ENCODE peak calls at places on chromosomes 2 and 18, in nine cellular contexts. T, H, E, Z, Y, S, U, K and B are unnamed samples.

GRCh38 chr18:75074196-75075015 is 134.5 kb downstream of the PTGR3 start:
- DNase-seq in Z (no peak), E (no peak), U (no peak), K (no peak), S (no peak), H (no peak), Y (no peak), T (no peak), B (no peak)

GRCh38 chr2:120499784-120500495 is 154.0 kb downstream of the INHBB start:
- DNase-seq in U (no peak), Y (no peak), Z (no peak), K (no peak), E (no peak), T (no peak), S (no peak), H (peak), B (no peak)

GRCh38 chr2:83051538-83052192 is 1407.4 kb downstream of the SUCLG1 start:
- DNase-seq in K (no peak), U (no peak), H (no peak), T (no peak), S (no peak), Y (no peak), E (no peak), Z (no peak), B (no peak)

GRCh38 chr2:159903404-159904126 is 105.6 kb upstream of the CD302 start:
- DNase-seq in Y (no peak), Z (no peak), K (no peak), S (peak), U (peak), H (peak), E (no peak), T (no peak), B (peak)

GRCh38 chr2:40412456-40412855 is 39.4 kb downstream of the SLC8A1 start:
- DNase-seq in E (no peak), K (no peak), Z (no peak), S (no peak), T (no peak), U (no peak), H (no peak), Y (no peak), B (no peak)

GRCh38 chr18:22253676-22254075 is 84.3 kb downstream of the GATA6 start:
- DNase-seq in H (no peak), T (peak), Y (no peak), K (no peak), U (no peak), Z (peak), E (no peak), S (no peak), B (no peak)

GRCh38 chr2:235278771-235279355 is 215.0 kb upstream of the AGAP1 start:
- DNase-seq in Z (no peak), U (no peak), E (no peak), H (no peak), T (no peak), S (no peak), K (no peak), Y (no peak), B (no peak)

GRCh38 chr2:233060500-233061006 is 411 bp downstream of the INPP5D start:
- DNase-seq in Z (no peak), U (no peak), E (no peak), T (no peak), S (no peak), Y (no peak), K (no peak), H (no peak), B (no peak)

GRCh38 chr2:64295326-64296149 is 151.3 kb upstream of the PELI1 start:
- DNase-seq in Y (no peak), T (no peak), H (no peak), U (no peak), S (peak), E (no peak), Z (no peak), K (no peak), B (no peak)

GRCh38 chr18:56715121-56715520 is 64.0 kb downstream of the WDR7 start:
- DNase-seq in E (no peak), Y (no peak), Z (no peak), H (no peak), T (no peak), U (no peak), K (no peak), S (no peak), B (no peak)

GRCh38 chr2:71608441-71608840 is 155.1 kb downstream of the DYSF start:
- DNase-seq in T (peak), U (peak), H (peak), S (no peak), Y (no peak), E (no peak), K (peak), Z (peak), B (no peak)

GRCh38 chr2:86021396-86022378 is 84.0 kb downstream of the POLR1A start:
- DNase-seq in E (no peak), Z (no peak), T (no peak), S (no peak), K (no peak), U (peak), H (peak), Y (no peak), B (no peak)

GRCh38 chr2:101185656-101186055 is 34.5 kb upstream of the TBC1D8 start:
- DNase-seq in Z (no peak), E (no peak), Y (no peak), H (no peak), S (no peak), T (no peak), U (no peak), K (no peak), B (no peak)

GRCh38 chr2:189581354-189582139 is 961 bp upstream of the SLC40A1 start:
- DNase-seq in H (no peak), T (peak), E (no peak), Z (peak), K (no peak), Y (peak), S (peak), U (no peak), B (no peak)

GRCh38 chr18:41060967-41061366 is 894.1 kb upstream of the PIK3C3 start:
- DNase-seq in S (no peak), Z (no peak), U (no peak), K (no peak), T (no peak), E (no peak), H (no peak), Y (no peak), B (no peak)

GRCh38 chr2:119598576-119598975 is 54.3 kb downstream of the CFAP221 start:
- DNase-seq in S (no peak), K (no peak), T (peak), H (no peak), U (no peak), Z (no peak), E (no peak), Y (no peak), B (no peak)

DNA sequence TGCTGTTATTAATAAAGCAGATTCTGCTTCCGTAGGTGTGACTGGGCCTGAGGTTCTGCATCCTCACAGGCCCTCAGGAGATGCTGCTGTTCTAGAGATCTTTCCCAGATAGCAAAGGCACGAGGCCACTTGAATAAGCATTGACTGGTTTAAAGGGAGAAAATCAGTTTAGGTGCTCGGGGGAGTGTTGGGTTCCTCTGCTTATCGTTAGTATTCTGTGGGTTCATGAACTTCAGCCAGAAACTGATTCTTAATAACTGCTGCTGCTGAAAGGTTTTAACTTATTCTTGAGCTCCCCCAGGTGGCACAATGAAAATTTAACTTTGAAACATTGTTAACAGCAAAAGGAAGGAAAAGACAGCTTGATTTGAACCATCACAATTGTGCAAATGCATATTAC is 56.9 kb downstream of the ITGA6 start:
- DNase-seq in Z (no peak), U (no peak), E (no peak), T (no peak), K (no peak), S (peak), Y (no peak), H (no peak), B (no peak)
- TF ChIP-seq CTCF in Z (no peak), U (no peak), E (peak), T (peak), K (no peak), S (no peak), Y (no peak), H (peak), B (no peak)

GRCh38 chr2:128054104-128054503 is 26.2 kb upstream of the SAP130 start:
- DNase-seq in Y (no peak), Z (no peak), H (no peak), E (no peak), S (no peak), K (no peak), T (no peak), U (no peak), B (no peak)
- TF ChIP-seq CTCF in Y (no peak), Z (no peak), H (no peak), E (no peak), S (no peak), K (no peak), T (no peak), U (no peak), B (no peak)

GRCh38 chr18:27605107-27605834 is 420.2 kb upstream of the CHST9 start:
- DNase-seq in Z (peak), T (peak), S (peak), K (peak), U (peak), E (peak), H (no peak), Y (peak), B (no peak)
- TF ChIP-seq CTCF in Z (peak), T (peak), S (peak), K (peak), U (peak), E (peak), H (peak), Y (peak), B (peak)

DNA sequence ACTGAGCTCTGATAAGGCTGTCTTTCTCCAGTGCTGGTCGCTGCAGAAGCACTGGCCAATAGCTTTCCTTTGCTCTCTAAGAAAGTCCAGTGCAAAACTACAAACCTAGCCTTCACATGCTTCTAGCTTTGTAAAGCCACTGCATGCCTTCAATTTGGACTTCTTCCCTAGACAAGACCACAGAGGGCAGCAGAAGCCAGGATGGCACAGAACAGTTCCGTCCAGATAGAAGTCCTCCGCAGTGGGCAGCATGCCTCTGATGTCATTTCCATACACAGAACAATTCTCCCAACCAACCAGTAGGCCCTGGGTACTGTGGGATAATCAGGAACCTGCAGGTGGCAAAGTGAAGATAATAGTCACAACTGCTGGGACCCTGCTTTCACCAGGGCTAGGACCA is 3.3 kb downstream of the ST6GAL2 start:
- DNase-seq in S (no peak), U (no peak), H (no peak), Z (no peak), K (no peak), E (no peak), T (no peak), Y (no peak), B (no peak)
- TF ChIP-seq CTCF in S (no peak), U (no peak), H (no peak), Z (no peak), K (no peak), E (peak), T (no peak), Y (no peak), B (no peak)

GRCh38 chr18:46097853-46098615 is at the start of gene ATP5F1A:
- DNase-seq in H (peak), Y (peak), U (peak), T (peak), S (peak), K (peak), E (peak), Z (peak), B (peak)
- TF ChIP-seq CTCF in H (no peak), Y (no peak), U (no peak), T (no peak), S (no peak), K (no peak), E (no peak), Z (no peak), B (no peak)

GRCh38 chr2:194867328-194867727 is 789.7 kb upstream of the SLC39A10 start:
- DNase-seq in H (no peak), E (no peak), U (no peak), Y (no peak), K (no peak), S (peak), Z (no peak), T (no peak), B (no peak)
- TF ChIP-seq CTCF in H (no peak), E (no peak), U (no peak), Y (peak), K (peak), S (peak), Z (peak), T (peak), B (no peak)